ENCODE peak calls at places on chromosomes 16 and 17, in five cellular contexts. One of them, this sample, is unnamed.

GRCh38 chr17:75991396-75991795 is 9.3 kb upstream of the CDK3 start:
- DNase-seq in B cell: no peak
- DNase-seq in fibroblast of lung: no peak
- DNase-seq in transverse colon: no peak
- DNase-seq in RWPE1: no peak
- DNase-seq in this sample: no peak

GRCh38 chr16:55849536-55849935 is 16.6 kb upstream of the CES1 start:
- DNase-seq in B cell: no peak
- DNase-seq in fibroblast of lung: no peak
- DNase-seq in transverse colon: no peak
- DNase-seq in RWPE1: no peak
- DNase-seq in this sample: no peak

GRCh38 chr16:82340531-82340930 is 170.5 kb upstream of the MPHOSPH6 start:
- DNase-seq in B cell: no peak
- DNase-seq in fibroblast of lung: no peak
- DNase-seq in transverse colon: no peak
- DNase-seq in RWPE1: no peak
- DNase-seq in this sample: no peak

GRCh38 chr16:15502041-15502725 is 67.8 kb downstream of the BMERB1 start:
- DNase-seq in B cell: no peak
- DNase-seq in fibroblast of lung: peak
- DNase-seq in transverse colon: no peak
- DNase-seq in RWPE1: peak
- DNase-seq in this sample: no peak

GRCh38 chr17:79919862-79920720 is 80.9 kb upstream of the CBX4 start:
- DNase-seq in B cell: no peak
- DNase-seq in fibroblast of lung: no peak
- DNase-seq in transverse colon: no peak
- DNase-seq in RWPE1: no peak
- DNase-seq in this sample: no peak

GRCh38 chr17:79645777-79646088 is 34.9 kb upstream of the RBFOX3 start:
- DNase-seq in B cell: no peak
- DNase-seq in fibroblast of lung: no peak
- DNase-seq in transverse colon: no peak
- DNase-seq in RWPE1: no peak
- DNase-seq in this sample: no peak

GRCh38 chr17:77428020-77428781 is 287.4 kb downstream of the SEC14L1 start:
- DNase-seq in B cell: peak
- DNase-seq in fibroblast of lung: no peak
- DNase-seq in transverse colon: peak
- DNase-seq in RWPE1: no peak
- DNase-seq in this sample: no peak

GRCh38 chr16:87784812-87785211 is 19.0 kb upstream of the KLHDC4 start:
- DNase-seq in B cell: no peak
- DNase-seq in fibroblast of lung: peak
- DNase-seq in transverse colon: no peak
- DNase-seq in RWPE1: no peak
- DNase-seq in this sample: no peak

GRCh38 chr16:11597737-11598136 is 11.0 kb upstream of the LITAF start:
- DNase-seq in B cell: no peak
- DNase-seq in fibroblast of lung: no peak
- DNase-seq in transverse colon: no peak
- DNase-seq in RWPE1: no peak
- DNase-seq in this sample: no peak

GRCh38 chr16:29729116-29729521 is 16.7 kb downstream of the C16orf54 start:
- DNase-seq in B cell: no peak
- DNase-seq in fibroblast of lung: peak
- DNase-seq in transverse colon: no peak
- DNase-seq in RWPE1: peak
- DNase-seq in this sample: no peak

GRCh38 chr16:11032922-11033291 is 88.5 kb downstream of the CLEC16A start:
- DNase-seq in B cell: no peak
- DNase-seq in fibroblast of lung: peak
- DNase-seq in transverse colon: peak
- DNase-seq in RWPE1: no peak
- DNase-seq in this sample: no peak

GRCh38 chr16:73060216-73060615 is 12.3 kb upstream of the ZFHX3 start:
- DNase-seq in B cell: no peak
- DNase-seq in fibroblast of lung: no peak
- DNase-seq in transverse colon: no peak
- DNase-seq in RWPE1: no peak
- DNase-seq in this sample: no peak

GRCh38 chr16:78437352-78437968 is 338.0 kb downstream of the WWOX start:
- DNase-seq in B cell: peak
- DNase-seq in fibroblast of lung: no peak
- DNase-seq in transverse colon: peak
- DNase-seq in RWPE1: peak
- DNase-seq in this sample: no peak

GRCh38 chr16:69890114-69890890 is 60.8 kb upstream of the CLEC18A start:
- DNase-seq in B cell: no peak
- DNase-seq in fibroblast of lung: peak
- DNase-seq in transverse colon: peak
- DNase-seq in RWPE1: no peak
- DNase-seq in this sample: no peak

GRCh38 chr16:54216268-54217187 is 70.1 kb downstream of the IRX3 start:
- DNase-seq in B cell: no peak
- DNase-seq in fibroblast of lung: no peak
- DNase-seq in transverse colon: no peak
- DNase-seq in RWPE1: no peak
- DNase-seq in this sample: no peak

GRCh38 chr16:5015351-5015750 is 18.4 kb downstream of the NAGPA start:
- DNase-seq in B cell: no peak
- DNase-seq in fibroblast of lung: no peak
- DNase-seq in transverse colon: no peak
- DNase-seq in RWPE1: no peak
- DNase-seq in this sample: no peak

GRCh38 chr16:31081428-31082351 is 7.1 kb downstream of the PRSS53 start:
- DNase-seq in B cell: peak
- DNase-seq in fibroblast of lung: no peak
- DNase-seq in transverse colon: no peak
- DNase-seq in RWPE1: no peak
- DNase-seq in this sample: no peak

GRCh38 chr16:88809676-88810165 is 2.0 kb downstream of the APRT start:
- DNase-seq in B cell: no peak
- DNase-seq in fibroblast of lung: no peak
- DNase-seq in transverse colon: no peak
- DNase-seq in RWPE1: no peak
- DNase-seq in this sample: no peak

GRCh38 chr16:78072275-78072674 is 27.2 kb upstream of the WWOX start:
- DNase-seq in B cell: no peak
- DNase-seq in fibroblast of lung: no peak
- DNase-seq in transverse colon: no peak
- DNase-seq in RWPE1: peak
- DNase-seq in this sample: no peak

GRCh38 chr17:17264430-17264829 is 16.6 kb downstream of the COPS3 start:
- DNase-seq in B cell: no peak
- DNase-seq in fibroblast of lung: no peak
- DNase-seq in transverse colon: no peak
- DNase-seq in RWPE1: no peak
- DNase-seq in this sample: no peak

GRCh38 chr17:17275991-17276390 is 5.1 kb downstream of the COPS3 start:
- DNase-seq in B cell: no peak
- DNase-seq in fibroblast of lung: no peak
- DNase-seq in transverse colon: no peak
- DNase-seq in RWPE1: no peak
- DNase-seq in this sample: no peak

GRCh38 chr17:17269926-17270773 is 10.9 kb downstream of the COPS3 start:
- DNase-seq in B cell: no peak
- DNase-seq in fibroblast of lung: no peak
- DNase-seq in transverse colon: no peak
- DNase-seq in RWPE1: no peak
- DNase-seq in this sample: no peak
- TF ChIP-seq CTCF in B cell: peak
- TF ChIP-seq CTCF in fibroblast of lung: no peak
- TF ChIP-seq CTCF in transverse colon: peak
- TF ChIP-seq CTCF in RWPE1: peak
- TF ChIP-seq CTCF in this sample: no peak

GRCh38 chr17:65456368-65457151 is 104.9 kb downstream of the AXIN2 start:
- DNase-seq in B cell: no peak
- DNase-seq in fibroblast of lung: no peak
- DNase-seq in transverse colon: no peak
- DNase-seq in RWPE1: no peak
- DNase-seq in this sample: no peak
- TF ChIP-seq CTCF in B cell: no peak
- TF ChIP-seq CTCF in fibroblast of lung: no peak
- TF ChIP-seq CTCF in transverse colon: no peak
- TF ChIP-seq CTCF in RWPE1: no peak
- TF ChIP-seq CTCF in this sample: no peak

GRCh38 chr16:80974649-80975376 is 31.9 kb downstream of the CMC2 start:
- DNase-seq in B cell: no peak
- DNase-seq in fibroblast of lung: no peak
- DNase-seq in transverse colon: no peak
- DNase-seq in RWPE1: peak
- DNase-seq in this sample: no peak
- TF ChIP-seq CTCF in B cell: peak
- TF ChIP-seq CTCF in fibroblast of lung: peak
- TF ChIP-seq CTCF in transverse colon: peak
- TF ChIP-seq CTCF in RWPE1: peak
- TF ChIP-seq CTCF in this sample: no peak

GRCh38 chr17:2138318-2138717 is 83.4 kb downstream of the HIC1 start:
- DNase-seq in B cell: peak
- DNase-seq in fibroblast of lung: peak
- DNase-seq in transverse colon: peak
- DNase-seq in RWPE1: no peak
- DNase-seq in this sample: no peak
- TF ChIP-seq CTCF in B cell: no peak
- TF ChIP-seq CTCF in fibroblast of lung: no peak
- TF ChIP-seq CTCF in transverse colon: no peak
- TF ChIP-seq CTCF in RWPE1: no peak
- TF ChIP-seq CTCF in this sample: no peak

This sample was measured in omental fat pad.